ENCODE peak calls at places on chromosomes 11 and 22, in five cellular contexts. Y is body of pancreas, Z is GM23248, R is H7, M is RPMI8226. H is an unnamed sample.

GRCh38 chr11:32438883-32439487 is 3.6 kb upstream of the WT1 start:
- DNase-seq in Y (no peak), Z (no peak), R (peak; percentile 74), M (no peak), H (no peak)

GRCh38 chr11:128290106-128290840 is 297.1 kb downstream of the ETS1 start:
- DNase-seq in Y (peak; percentile 61), Z (peak; percentile 84), R (peak; percentile 66), M (peak; percentile 85), H (peak; percentile 54)

GRCh38 chr11:46361283-46362145 is 14.3 kb downstream of the DGKZ start:
- DNase-seq in Y (peak; percentile 55), Z (peak; percentile 87), R (peak; percentile 83), M (no peak), H (no peak)

GRCh38 chr11:120001161-120002135 is 136.5 kb downstream of the TRIM29 start:
- DNase-seq in Y (no peak), Z (no peak), R (no peak), M (no peak), H (no peak)

GRCh38 chr11:35589281-35589680 is 29.0 kb upstream of the FJX1 start:
- DNase-seq in Y (no peak), Z (no peak), R (no peak), M (no peak), H (no peak)

GRCh38 chr22:36371920-36372319 is 15.8 kb downstream of the MYH9 start:
- DNase-seq in Y (no peak), Z (no peak), R (no peak), M (no peak), H (no peak)

GRCh38 chr11:1122356-1123002 is 35.3 kb upstream of the MUC5AC start:
- DNase-seq in Y (no peak), Z (no peak), R (peak; percentile 62), M (no peak), H (no peak)

GRCh38 chr22:31295831-31296230 is 3.5 kb upstream of the PIK3IP1 start:
- DNase-seq in Y (no peak), Z (peak; percentile 32), R (no peak), M (no peak), H (no peak)

GRCh38 chr11:131658952-131659351 is 288.5 kb downstream of the NTM start:
- DNase-seq in Y (no peak), Z (no peak), R (no peak), M (no peak), H (no peak)

GRCh38 chr22:20494978-20495860 is at the start of gene KLHL22:
- DNase-seq in Y (peak; percentile 52), Z (peak; percentile 64), R (peak; percentile 87), M (peak; percentile 7), H (peak; percentile 38)

GRCh38 chr11:86523738-86524602 is 148.4 kb downstream of the ME3 start:
- DNase-seq in Y (peak; percentile 43), Z (peak; percentile 88), R (no peak), M (no peak), H (no peak)

GRCh38 chr11:62923634-62924411 is 2.7 kb upstream of the CHRM1 start:
- DNase-seq in Y (peak; percentile 25), Z (peak; percentile 43), R (peak; percentile 80), M (peak; percentile 78), H (no peak)

GRCh38 chr11:102662607-102663006 is 37.5 kb upstream of the MMP20 start:
- DNase-seq in Y (no peak), Z (no peak), R (no peak), M (no peak), H (no peak)

GRCh38 chr11:2369320-2369719 is 7.8 kb upstream of the CD81 start:
- DNase-seq in Y (no peak), Z (no peak), R (peak; percentile 52), M (no peak), H (no peak)

GRCh38 chr11:67542169-67542568 is 18.9 kb upstream of the CABP2 start:
- DNase-seq in Y (no peak), Z (no peak), R (no peak), M (no peak), H (no peak)

GRCh38 chr11:70527046-70527395 is 128.7 kb downstream of the CTTN start:
- DNase-seq in Y (no peak), Z (no peak), R (no peak), M (no peak), H (no peak)

GRCh38 chr11:2471048-2471803 is 26.4 kb downstream of the KCNQ1 start:
- DNase-seq in Y (no peak), Z (no peak), R (peak; percentile 30), M (no peak), H (no peak)

GRCh38 chr11:1458340-1459218 is 28.0 kb downstream of the MOB2 start:
- DNase-seq in Y (peak; percentile 67), Z (peak; percentile 50), R (peak; percentile 95), M (peak; percentile 84), H (peak; percentile 70)

H was measured in H9.